ENCODE peak calls at places on chromosome 7, in eight cellular contexts. H is dorsolateral prefrontal cortex, C is IMR-90, V is A673, D is astrocyte of the spinal cord, M is mesendoderm, S is right cardiac atrium, W is H1. L is an unnamed sample.

GRCh38 chr7:15007507-15007906 is 105.0 kb upstream of the DGKB start:
- DNase-seq in H (no peak), C (no peak), V (peak), D (no peak), M (peak), S (no peak), W (peak), L (no peak)

GRCh38 chr7:129238546-129238945 is 13.7 kb downstream of the AHCYL2 start:
- DNase-seq in H (no peak), C (no peak), V (no peak), D (no peak), M (no peak), S (no peak), W (no peak), L (no peak)

GRCh38 chr7:40746841-40747556 is 612.2 kb downstream of the SUGCT start:
- DNase-seq in H (no peak), C (peak), V (no peak), D (peak), M (no peak), S (no peak), W (no peak), L (no peak)

GRCh38 chr7:143417734-143418378 is 9.2 kb upstream of the EPHA1 start:
- DNase-seq in H (no peak), C (peak), V (no peak), D (no peak), M (no peak), S (no peak), W (no peak), L (peak)

GRCh38 chr7:128098629-128099028 is 67.4 kb upstream of the LRRC4 start:
- DNase-seq in H (no peak), C (no peak), V (no peak), D (no peak), M (no peak), S (peak), W (no peak), L (no peak)

GRCh38 chr7:32051128-32051527 is 19.1 kb downstream of the PDE1C start:
- DNase-seq in H (no peak), C (no peak), V (no peak), D (no peak), M (peak), S (no peak), W (no peak), L (no peak)

GRCh38 chr7:140635345-140635744 is 5.3 kb downstream of the DENND2A start:
- DNase-seq in H (no peak), C (no peak), V (no peak), D (no peak), M (peak), S (no peak), W (peak), L (peak)

GRCh38 chr7:135748770-135749169 is at the start of gene FAM180A:
- DNase-seq in H (no peak), C (peak), V (no peak), D (peak), M (no peak), S (peak), W (no peak), L (no peak)

GRCh38 chr7:116876664-116877442 is 14.5 kb downstream of the CAPZA2 start:
- DNase-seq in H (no peak), C (peak), V (no peak), D (no peak), M (peak), S (peak), W (no peak), L (no peak)

GRCh38 chr7:112573302-112574039 is 92.7 kb downstream of the LSMEM1 start:
- DNase-seq in H (no peak), C (peak), V (peak), D (peak), M (peak), S (no peak), W (no peak), L (no peak)

GRCh38 chr7:157428554-157428945 is 91.7 kb downstream of the DNAJB6 start:
- DNase-seq in H (peak), C (no peak), V (no peak), D (no peak), M (no peak), S (peak), W (peak), L (no peak)

GRCh38 chr7:101743995-101744360 is 73.4 kb upstream of the CUX1 start:
- DNase-seq in H (no peak), C (no peak), V (no peak), D (no peak), M (peak), S (no peak), W (peak), L (peak)

GRCh38 chr7:133051066-133051465 is 30.8 kb downstream of the CHCHD3 start:
- DNase-seq in H (no peak), C (peak), V (no peak), D (peak), M (peak), S (no peak), W (no peak), L (peak)

GRCh38 chr7:99693427-99694200 is 13.8 kb upstream of the CYP3A5 start:
- DNase-seq in H (no peak), C (no peak), V (no peak), D (no peak), M (peak), S (no peak), W (peak), L (no peak)

GRCh38 chr7:155299539-155300202 is 2.0 kb downstream of the INSIG1 start:
- DNase-seq in H (no peak), C (no peak), V (no peak), D (no peak), M (no peak), S (no peak), W (no peak), L (no peak)

GRCh38 chr7:87155788-87156187 is 3.5 kb downstream of the DMTF1 start:
- DNase-seq in H (no peak), C (peak), V (no peak), D (no peak), M (no peak), S (no peak), W (no peak), L (no peak)

GRCh38 chr7:124413029-124413428 is 352.6 kb downstream of the GPR37 start:
- DNase-seq in H (no peak), C (no peak), V (no peak), D (no peak), M (no peak), S (no peak), W (no peak), L (no peak)

GRCh38 chr7:46764100-46764941 is 817.6 kb downstream of the TNS3 start:
- DNase-seq in H (no peak), C (peak), V (peak), D (peak), M (no peak), S (no peak), W (no peak), L (no peak)

GRCh38 chr7:76507723-76508406 is 2.5 kb upstream of the UPK3B start:
- DNase-seq in H (no peak), C (no peak), V (no peak), D (no peak), M (no peak), S (no peak), W (no peak), L (peak)

GRCh38 chr7:14876194-14876593 is 26.4 kb downstream of the DGKB start:
- DNase-seq in H (no peak), C (no peak), V (no peak), D (no peak), M (no peak), S (no peak), W (no peak), L (no peak)

GRCh38 chr7:106392144-106392543 is 107.4 kb upstream of the NAMPT start:
- DNase-seq in H (no peak), C (no peak), V (no peak), D (no peak), M (no peak), S (no peak), W (no peak), L (no peak)
- H3K4me3 ChIP-seq in H (no peak), C (no peak), V (no peak), D (no peak), M (no peak), S (no peak), W (no peak), L (no peak)

GRCh38 chr7:35254496-35255416 is 856 bp upstream of the TBX20 start:
- DNase-seq in H (no peak), C (no peak), V (no peak), D (no peak), M (peak), S (peak), W (peak), L (no peak)
- H3K4me3 ChIP-seq in H (peak), C (peak), V (peak), D (peak), M (no peak), S (peak), W (peak), L (peak)

GRCh38 chr7:23469961-23470250 is 385 bp downstream of the IGF2BP3 start:
- DNase-seq in H (no peak), C (no peak), V (no peak), D (no peak), M (peak), S (no peak), W (peak), L (no peak)

GRCh38 chr7:23467731-23468720 is 2.3 kb downstream of the IGF2BP3 start:
- DNase-seq in H (no peak), C (peak), V (peak), D (peak), M (peak), S (no peak), W (peak), L (peak)

GRCh38 chr7:23468721-23469149 is 1.6 kb downstream of the IGF2BP3 start:
- DNase-seq in H (no peak), C (no peak), V (peak), D (no peak), M (peak), S (peak), W (no peak), L (peak)

GRCh38 chr7:23469150-23469960 is 936 bp downstream of the IGF2BP3 start:
- DNase-seq in H (no peak), C (no peak), V (peak), D (no peak), M (peak), S (no peak), W (peak), L (peak)

GRCh38 chr7:23467281-23467680 is 3.0 kb downstream of the IGF2BP3 start:
- DNase-seq in H (no peak), C (no peak), V (no peak), D (no peak), M (peak), S (no peak), W (peak), L (peak)
- H3K4me3 ChIP-seq in H (no peak), C (peak), V (peak), D (peak), M (peak), S (no peak), W (peak), L (peak)

GRCh38 chr7:37342170-37342569 is 106.5 kb downstream of the ELMO1 start:
- DNase-seq in H (no peak), C (no peak), V (no peak), D (no peak), M (no peak), S (no peak), W (no peak), L (no peak)

GRCh38 chr7:37342665-37343471 is 105.8 kb downstream of the ELMO1 start:
- DNase-seq in H (no peak), C (no peak), V (no peak), D (no peak), M (no peak), S (no peak), W (no peak), L (no peak)

GRCh38 chr7:37337522-37337921 is 111.1 kb downstream of the ELMO1 start:
- DNase-seq in H (no peak), C (no peak), V (no peak), D (no peak), M (no peak), S (no peak), W (no peak), L (no peak)

GRCh38 chr7:37344886-37345579 is 103.6 kb downstream of the ELMO1 start:
- DNase-seq in H (no peak), C (no peak), V (no peak), D (no peak), M (peak), S (no peak), W (no peak), L (no peak)

GRCh38 chr7:37341033-37341630 is 107.5 kb downstream of the ELMO1 start:
- DNase-seq in H (no peak), C (no peak), V (no peak), D (no peak), M (no peak), S (no peak), W (no peak), L (no peak)
- H3K4me3 ChIP-seq in H (no peak), C (no peak), V (no peak), D (no peak), M (no peak), S (no peak), W (no peak), L (no peak)

DNA sequence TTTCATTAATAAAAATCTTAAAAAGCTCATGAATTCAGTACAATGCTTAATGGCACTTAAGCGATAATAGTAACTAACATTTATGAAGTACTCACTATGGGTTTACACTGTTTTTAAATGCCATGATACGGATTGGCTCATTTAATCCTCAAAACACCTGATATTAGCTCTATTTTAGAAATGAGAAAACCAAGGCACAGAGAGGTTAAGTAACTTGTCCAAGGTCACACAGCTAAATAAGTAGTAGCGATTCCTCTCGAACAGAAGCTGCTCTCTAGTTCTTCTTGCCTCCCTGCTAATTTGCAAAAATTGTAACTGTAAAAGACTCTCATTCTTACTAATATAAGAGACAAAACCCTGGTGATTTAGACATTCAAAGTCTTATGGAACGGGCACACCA is 110.7 kb upstream of the RHEB start:
- DNase-seq in H (no peak), C (no peak), V (no peak), D (no peak), M (no peak), S (no peak), W (no peak), L (no peak)
- H3K4me3 ChIP-seq in H (peak), C (no peak), V (peak), D (peak), M (no peak), S (no peak), W (peak), L (no peak)

GRCh38 chr7:44638611-44639557 is 32.5 kb downstream of the OGDH start:
- DNase-seq in H (no peak), C (peak), V (peak), D (peak), M (peak), S (peak), W (peak), L (peak)
- H3K4me3 ChIP-seq in H (no peak), C (no peak), V (no peak), D (no peak), M (no peak), S (no peak), W (no peak), L (no peak)